ENCODE peak calls at places on chromosomes 7 and 10, in four cellular contexts. One of them, this sample, is unnamed.

GRCh38 chr10:103192089-103192450 is 1.0 kb downstream of the NT5C2 start:
- DNase-seq in tibial nerve: no peak
- DNase-seq in prostate gland: no peak
- DNase-seq in HCT116: no peak
- DNase-seq in this sample: peak

GRCh38 chr10:65614956-65615565 is 1310.8 kb upstream of the LRRTM3 start:
- DNase-seq in tibial nerve: no peak
- DNase-seq in prostate gland: no peak
- DNase-seq in HCT116: no peak
- DNase-seq in this sample: no peak

GRCh38 chr10:14547826-14548225 is 217.1 kb upstream of the FRMD4A start:
- DNase-seq in tibial nerve: no peak
- DNase-seq in prostate gland: no peak
- DNase-seq in HCT116: no peak
- DNase-seq in this sample: no peak

GRCh38 chr10:10520391-10521385 is 497.0 kb upstream of the CELF2 start:
- DNase-seq in tibial nerve: no peak
- DNase-seq in prostate gland: no peak
- DNase-seq in HCT116: no peak
- DNase-seq in this sample: no peak

GRCh38 chr10:131739201-131739600 is 161.6 kb upstream of the PPP2R2D start:
- DNase-seq in tibial nerve: no peak
- DNase-seq in prostate gland: no peak
- DNase-seq in HCT116: no peak
- DNase-seq in this sample: no peak

GRCh38 chr7:84231157-84231556 is 36.6 kb upstream of the SEMA3A start:
- DNase-seq in tibial nerve: no peak
- DNase-seq in prostate gland: no peak
- DNase-seq in HCT116: no peak
- DNase-seq in this sample: no peak

GRCh38 chr7:920351-921070 is 34.0 kb downstream of the ADAP1 start:
- DNase-seq in tibial nerve: peak
- DNase-seq in prostate gland: no peak
- DNase-seq in HCT116: no peak
- DNase-seq in this sample: peak

GRCh38 chr7:47945261-47946015 is 2.8 kb downstream of the PKD1L1 start:
- DNase-seq in tibial nerve: peak
- DNase-seq in prostate gland: peak
- DNase-seq in HCT116: peak
- DNase-seq in this sample: peak

GRCh38 chr7:68176974-68177373 is 1180.3 kb downstream of the TYW1 start:
- DNase-seq in tibial nerve: peak
- DNase-seq in prostate gland: peak
- DNase-seq in HCT116: peak
- DNase-seq in this sample: no peak

DNA sequence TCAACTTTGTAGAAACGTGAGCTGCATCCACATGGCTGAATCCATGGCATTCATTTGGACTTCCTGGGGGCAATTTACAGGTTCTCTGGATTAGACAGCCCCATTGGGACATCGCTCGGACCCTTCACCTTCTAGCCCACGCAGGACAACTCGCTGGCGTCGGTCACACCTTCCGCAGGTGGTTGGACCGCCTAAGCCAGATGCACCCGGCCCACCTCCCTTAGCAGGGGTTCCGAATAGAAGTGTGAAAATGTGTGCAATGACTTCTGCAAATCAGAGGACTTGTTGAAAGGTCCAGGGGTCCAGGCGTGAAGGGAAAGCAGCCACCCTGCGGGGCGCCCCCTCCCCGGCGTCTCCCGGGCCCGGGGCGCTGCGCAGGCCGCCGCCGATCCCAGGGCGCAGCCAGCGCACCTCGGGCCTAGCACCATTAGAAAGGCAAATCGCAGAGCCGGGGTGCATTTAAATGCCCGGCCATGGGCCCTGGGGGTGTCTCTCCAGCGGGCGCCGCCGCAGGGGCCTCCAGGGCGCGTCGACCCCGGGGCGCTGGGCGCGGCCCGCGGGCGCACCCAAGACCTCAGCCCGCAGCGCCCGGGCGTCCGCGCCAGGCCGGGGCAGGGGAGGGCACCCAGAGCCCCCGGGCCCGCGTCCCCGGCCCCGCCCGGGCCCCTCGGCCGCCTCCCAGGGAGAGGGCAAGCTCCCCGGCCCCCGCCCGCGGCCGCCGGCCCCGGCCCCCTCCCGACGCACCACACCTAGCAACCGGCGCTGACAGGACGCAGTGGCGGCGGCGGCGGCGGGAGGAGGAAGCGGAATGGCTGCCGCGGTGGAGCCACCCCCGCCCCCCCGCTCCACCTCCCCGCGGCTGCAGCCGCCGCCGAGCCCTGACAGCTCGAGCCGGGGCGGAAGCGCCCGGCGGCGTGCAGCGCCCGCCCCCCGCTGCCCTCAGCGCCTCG is 1.2 kb downstream of the JAZF1 start:
- DNase-seq in tibial nerve: peak
- DNase-seq in prostate gland: peak
- DNase-seq in HCT116: no peak
- DNase-seq in this sample: peak
- TF ChIP-seq POLR2A in tibial nerve: no peak
- TF ChIP-seq POLR2A in prostate gland: no peak
- TF ChIP-seq POLR2A in HCT116: no peak
- TF ChIP-seq POLR2A in this sample: no peak

DNA sequence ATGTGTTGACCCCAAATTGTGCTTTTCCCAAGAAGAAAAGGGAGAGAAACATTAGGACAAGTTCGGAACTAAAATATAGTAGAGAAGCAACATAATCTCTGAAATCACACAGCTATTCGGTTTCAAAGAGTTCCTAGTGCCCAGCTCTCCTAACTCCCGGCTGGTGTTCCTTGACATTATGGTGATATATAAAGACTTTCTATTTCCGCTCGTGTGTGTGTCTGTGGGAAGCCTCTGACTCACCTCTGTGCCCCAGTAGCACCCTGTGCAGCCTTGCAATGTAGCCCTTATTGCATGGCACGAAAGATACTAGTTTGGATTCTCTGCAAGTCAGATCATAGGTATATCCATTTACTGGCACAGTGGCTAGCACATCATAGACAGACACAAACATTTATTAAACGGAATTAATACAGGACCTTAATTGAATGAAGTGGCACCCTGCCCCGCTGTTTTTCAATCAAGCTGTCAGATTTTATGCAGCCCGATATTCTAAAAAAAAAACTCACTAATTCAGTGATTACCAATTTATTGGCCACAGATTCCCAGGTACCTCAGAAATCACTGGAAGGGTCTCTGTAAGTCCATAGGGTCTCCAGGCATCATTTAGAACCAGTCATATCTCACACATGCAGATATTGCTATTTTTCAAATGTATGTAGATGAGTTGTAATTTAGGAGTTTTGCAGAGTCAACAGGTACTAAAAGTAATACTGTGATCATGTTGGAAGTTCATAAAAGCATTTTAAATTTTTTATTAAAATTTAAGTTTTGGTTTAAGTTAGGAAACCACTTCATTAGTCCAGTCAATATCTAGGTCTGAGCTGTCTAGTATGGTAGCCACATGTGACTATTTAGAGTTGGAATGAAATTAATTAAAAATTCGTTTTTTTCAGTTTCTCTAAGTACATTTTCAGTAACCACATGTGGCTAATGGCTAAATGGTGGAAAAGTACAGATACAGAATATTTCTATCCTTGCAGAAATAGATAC is 43.3 kb downstream of the SFTPD start:
- DNase-seq in tibial nerve: no peak
- DNase-seq in prostate gland: no peak
- DNase-seq in HCT116: no peak
- DNase-seq in this sample: no peak
- H3K4me3 ChIP-seq in tibial nerve: peak
- H3K4me3 ChIP-seq in prostate gland: peak
- H3K4me3 ChIP-seq in HCT116: peak
- H3K4me3 ChIP-seq in this sample: peak

GRCh38 chr10:59126277-59126676 is 50.2 kb upstream of the PHYHIPL start:
- DNase-seq in tibial nerve: no peak
- DNase-seq in prostate gland: no peak
- DNase-seq in HCT116: no peak
- DNase-seq in this sample: no peak

GRCh38 chr10:59126992-59127391 is 49.5 kb upstream of the PHYHIPL start:
- DNase-seq in tibial nerve: no peak
- DNase-seq in prostate gland: no peak
- DNase-seq in HCT116: no peak
- DNase-seq in this sample: no peak

GRCh38 chr10:59129867-59130266 is 46.6 kb upstream of the PHYHIPL start:
- DNase-seq in tibial nerve: no peak
- DNase-seq in prostate gland: no peak
- DNase-seq in HCT116: no peak
- DNase-seq in this sample: no peak

GRCh38 chr10:59131673-59132072 is 44.8 kb upstream of the PHYHIPL start:
- DNase-seq in tibial nerve: no peak
- DNase-seq in prostate gland: no peak
- DNase-seq in HCT116: no peak
- DNase-seq in this sample: no peak

DNA sequence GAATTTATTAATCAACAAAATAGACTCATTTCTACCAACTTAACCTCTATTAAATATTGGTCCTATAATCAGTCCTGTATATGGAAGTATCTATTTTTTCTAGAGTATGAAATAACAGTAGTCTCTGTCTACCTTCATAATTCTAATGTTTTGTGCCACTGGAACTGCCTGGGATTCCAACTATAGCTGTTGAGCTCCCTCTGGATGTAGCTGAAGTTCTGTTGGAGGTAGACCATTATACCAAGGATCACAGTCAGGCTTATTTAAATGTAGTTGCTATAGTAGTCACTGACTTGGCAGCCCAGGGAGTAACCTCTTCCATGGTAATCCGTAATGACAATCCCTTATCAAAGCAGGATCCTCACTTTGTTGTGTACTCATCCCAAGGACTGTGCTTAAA is 48.5 kb upstream of the PHYHIPL start:
- DNase-seq in tibial nerve: no peak
- DNase-seq in prostate gland: no peak
- DNase-seq in HCT116: no peak
- DNase-seq in this sample: no peak
- TF ChIP-seq POLR2A in tibial nerve: no peak
- TF ChIP-seq POLR2A in prostate gland: no peak
- TF ChIP-seq POLR2A in HCT116: no peak
- TF ChIP-seq POLR2A in this sample: no peak

GRCh38 chr7:122140918-122141317 is 3.1 kb downstream of the AASS start:
- DNase-seq in tibial nerve: no peak
- DNase-seq in prostate gland: no peak
- DNase-seq in HCT116: no peak
- DNase-seq in this sample: no peak

GRCh38 chr7:122136033-122136432 is 8.0 kb downstream of the AASS start:
- DNase-seq in tibial nerve: no peak
- DNase-seq in prostate gland: no peak
- DNase-seq in HCT116: no peak
- DNase-seq in this sample: no peak

GRCh38 chr7:122136639-122137253 is 7.3 kb downstream of the AASS start:
- DNase-seq in tibial nerve: no peak
- DNase-seq in prostate gland: no peak
- DNase-seq in HCT116: no peak
- DNase-seq in this sample: no peak

GRCh38 chr7:122135275-122135674 is 8.8 kb downstream of the AASS start:
- DNase-seq in tibial nerve: no peak
- DNase-seq in prostate gland: no peak
- DNase-seq in HCT116: no peak
- DNase-seq in this sample: no peak

GRCh38 chr7:122137291-122138077 is 6.6 kb downstream of the AASS start:
- DNase-seq in tibial nerve: no peak
- DNase-seq in prostate gland: no peak
- DNase-seq in HCT116: no peak
- DNase-seq in this sample: no peak
- H3K4me3 ChIP-seq in tibial nerve: peak
- H3K4me3 ChIP-seq in prostate gland: no peak
- H3K4me3 ChIP-seq in HCT116: peak
- H3K4me3 ChIP-seq in this sample: no peak